ENCODE peak calls at places on chromosomes 1 and 21, in five cellular contexts. E, S, N, V and R are unnamed samples.

GRCh38 chr1:98221926-98222325 is 301.1 kb upstream of the DPYD start:
- DNase-seq in V (no peak), N (no peak), S (no peak), E (no peak), R (no peak)

GRCh38 chr1:7646981-7647901 is 123.9 kb upstream of the VAMP3 start:
- DNase-seq in E (peak), V (peak), N (no peak), S (peak), R (peak)

GRCh38 chr1:55362558-55362957 is 147.4 kb upstream of the USP24 start:
- DNase-seq in V (no peak), S (no peak), E (no peak), N (no peak), R (no peak)

GRCh38 chr1:12208764-12209494 is 20.9 kb upstream of the VPS13D start:
- DNase-seq in V (peak), S (peak), E (peak), N (peak), R (peak)

GRCh38 chr21:36640260-36641244 is 58.4 kb upstream of the SIM2 start:
- DNase-seq in V (no peak), S (no peak), E (peak), N (no peak), R (no peak)

GRCh38 chr1:30087465-30087864 is 635.9 kb downstream of the MATN1 start:
- DNase-seq in S (no peak), V (no peak), E (peak), N (no peak), R (no peak)

GRCh38 chr1:105793541-105794146 is 1262.8 kb upstream of the PRMT6 start:
- DNase-seq in E (peak), V (peak), S (no peak), N (no peak), R (no peak)

GRCh38 chr1:244163131-244163530 is 112.0 kb downstream of the ZBTB18 start:
- DNase-seq in V (no peak), N (no peak), S (no peak), E (no peak), R (no peak)

GRCh38 chr1:158037876-158038359 is 44.5 kb downstream of the KIRREL1 start:
- DNase-seq in E (no peak), V (no peak), N (no peak), S (no peak), R (no peak)

GRCh38 chr21:42534901-42535378 is 21.3 kb downstream of the SLC37A1 start:
- DNase-seq in V (no peak), S (peak), E (no peak), N (no peak), R (no peak)

GRCh38 chr1:205261946-205262668 is 34.4 kb downstream of the TMCC2 start:
- DNase-seq in V (no peak), N (no peak), E (no peak), S (no peak), R (no peak)

GRCh38 chr1:42070996-42071395 is 82.2 kb upstream of the GUCA2B start:
- DNase-seq in S (no peak), E (no peak), V (no peak), N (no peak), R (no peak)

GRCh38 chr1:20472860-20473711 is 12.9 kb downstream of the CAMK2N1 start:
- DNase-seq in S (peak), E (peak), V (peak), N (no peak), R (no peak)

GRCh38 chr1:20472121-20472520 is 13.9 kb downstream of the CAMK2N1 start:
- DNase-seq in E (no peak), N (no peak), S (no peak), V (no peak), R (no peak)

GRCh38 chr1:20475002-20475401 is 11.0 kb downstream of the CAMK2N1 start:
- DNase-seq in V (no peak), E (no peak), S (no peak), N (no peak), R (no peak)

GRCh38 chr1:20474333-20474975 is 11.6 kb downstream of the CAMK2N1 start:
- DNase-seq in V (no peak), S (no peak), E (no peak), N (no peak), R (no peak)

DNA sequence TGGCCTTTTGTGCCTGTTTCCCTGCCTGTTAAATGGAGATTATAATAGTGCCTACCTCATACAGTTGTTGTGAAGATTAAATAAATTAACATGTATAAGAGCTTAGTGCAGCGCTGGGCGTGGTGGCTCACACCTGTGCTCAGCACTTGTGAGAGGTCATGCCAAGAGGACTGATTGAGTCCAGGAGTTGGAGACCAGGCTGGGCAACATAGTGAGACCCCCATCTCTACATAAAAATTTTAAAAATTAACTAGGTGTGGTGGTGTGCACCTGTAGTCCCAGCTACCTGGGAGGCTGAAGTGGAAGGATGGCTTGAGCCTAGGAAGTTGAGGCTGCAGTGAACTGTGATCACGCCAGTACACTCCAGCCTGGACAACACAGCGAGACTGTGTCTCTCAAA is 12.1 kb downstream of the CAMK2N1 start:
- DNase-seq in V (no peak), E (no peak), N (no peak), S (no peak), R (no peak)
- H3K4me3 ChIP-seq in V (no peak), E (no peak), N (no peak), S (no peak), R (no peak)

DNA sequence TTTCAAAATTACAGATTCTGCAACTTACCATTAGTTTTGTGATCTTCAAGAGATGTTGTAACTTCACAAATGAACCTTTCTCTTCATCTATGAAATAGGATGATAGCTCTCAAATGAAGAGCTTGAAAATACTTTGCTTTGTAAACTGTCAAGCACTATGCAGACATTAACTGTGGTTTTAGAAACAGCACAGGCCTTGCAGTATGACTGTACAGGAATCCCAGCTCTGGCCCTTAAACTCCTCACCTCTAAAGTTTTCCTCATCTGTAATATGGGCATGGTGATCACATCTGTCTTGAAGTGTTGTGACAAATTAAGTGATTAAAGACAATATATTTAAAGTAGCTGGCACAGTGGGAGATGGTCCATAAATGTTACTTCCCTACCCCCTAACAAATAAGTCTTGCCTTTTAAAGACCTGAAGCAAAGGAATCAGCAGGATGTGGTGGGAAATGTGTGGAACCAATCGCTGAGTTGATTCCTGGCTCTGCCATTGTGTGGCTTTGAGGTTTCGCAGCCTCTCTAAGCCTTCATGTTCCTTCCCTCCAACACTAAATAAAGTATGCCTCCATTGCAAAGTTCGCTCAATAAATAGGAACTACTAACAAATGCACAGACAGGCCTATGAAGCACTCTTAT is 5.5 kb upstream of the PTP4A2 start:
- DNase-seq in N (no peak), S (no peak), V (no peak), E (peak), R (no peak)
- H3K4me3 ChIP-seq in N (peak), S (peak), V (no peak), E (peak), R (no peak)

DNA sequence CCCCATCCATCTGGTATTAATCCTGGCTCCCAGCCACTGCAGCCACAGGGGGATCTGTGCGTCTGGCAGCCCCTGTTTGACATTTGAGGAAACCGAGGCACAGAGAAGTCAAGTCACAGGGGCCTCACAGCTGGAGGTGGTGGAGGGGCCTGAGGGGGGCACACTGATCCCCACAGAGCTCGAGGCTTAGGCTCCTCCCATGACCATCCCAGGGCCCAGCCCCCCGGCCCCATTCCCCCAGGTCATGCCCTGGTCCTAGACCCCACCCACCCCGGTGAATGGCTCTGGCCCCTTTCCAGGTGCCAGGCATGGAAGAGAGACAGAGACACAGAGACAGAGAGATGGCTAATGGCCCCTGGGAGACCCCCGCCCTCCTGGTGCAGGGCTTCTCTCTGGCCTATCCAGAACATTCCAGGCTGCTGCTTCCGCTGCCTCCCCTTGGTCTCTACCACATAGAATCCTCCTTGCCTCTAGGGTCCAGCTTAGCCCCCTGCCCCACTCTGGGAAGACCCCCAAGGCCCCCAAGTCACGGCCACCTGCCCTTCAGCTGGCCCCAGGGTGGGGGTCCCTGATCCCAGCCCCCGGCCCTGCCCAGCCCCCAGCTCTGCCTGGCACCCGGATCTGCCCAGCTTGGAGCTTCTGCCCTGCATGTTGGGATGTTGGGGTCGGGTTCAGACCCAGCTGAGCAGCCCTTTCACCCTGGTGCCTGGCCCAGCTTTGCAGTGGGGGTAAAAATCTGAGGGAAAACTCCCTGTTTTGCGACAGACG is 29.2 kb upstream of the LRRC3 start:
- DNase-seq in N (no peak), S (peak), E (no peak), V (no peak), R (peak)
- H3K4me3 ChIP-seq in N (no peak), S (no peak), E (no peak), V (no peak), R (no peak)

GRCh38 chr1:1421147-1421906 is at the start of gene ANKRD65:
- DNase-seq in S (no peak), N (no peak), V (peak), E (no peak), R (peak)
- H3K4me3 ChIP-seq in S (no peak), N (no peak), V (no peak), E (no peak), R (peak)

GRCh38 chr1:38815903-38816627 is 43.5 kb downstream of the RRAGC start:
- DNase-seq in E (peak), N (no peak), S (no peak), V (no peak), R (no peak)
- H3K4me3 ChIP-seq in E (no peak), N (no peak), S (no peak), V (no peak), R (no peak)

DNA sequence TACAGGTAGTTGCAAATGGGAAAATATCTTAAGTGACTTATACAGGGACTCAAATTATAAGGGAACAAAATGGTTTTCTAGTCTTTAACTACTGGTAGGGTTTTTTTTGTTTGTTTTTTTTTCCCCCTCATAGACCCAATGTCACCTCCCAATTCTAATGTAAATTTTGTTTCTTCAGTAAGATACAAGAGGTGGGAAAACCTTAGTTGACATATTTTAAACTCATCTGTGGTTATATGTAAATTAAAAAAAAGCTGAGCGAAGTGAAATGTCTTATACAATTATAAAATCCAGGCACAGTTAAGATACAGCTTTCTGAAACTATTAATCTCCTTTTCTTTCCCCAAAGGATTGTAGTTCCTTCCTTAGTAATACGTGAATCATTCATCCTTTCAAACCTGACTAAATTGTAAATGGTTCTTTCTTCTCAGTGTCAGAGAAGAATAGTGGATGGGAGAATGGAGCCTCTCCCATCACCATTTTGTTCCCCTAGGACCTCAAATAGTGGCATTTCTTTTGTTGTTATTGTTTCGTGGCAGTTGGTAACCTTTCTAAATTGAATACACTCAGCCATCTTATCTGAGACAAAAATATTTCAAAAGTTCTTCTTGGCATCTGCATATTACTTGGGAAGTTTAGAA is 11.2 kb downstream of the TSEN15 start:
- DNase-seq in S (no peak), V (no peak), N (no peak), E (no peak), R (no peak)
- H3K4me3 ChIP-seq in S (no peak), V (no peak), N (no peak), E (no peak), R (no peak)

GRCh38 chr1:32239335-32239734 is 7.7 kb upstream of the FAM167B start:
- DNase-seq in V (peak), N (no peak), S (no peak), E (no peak), R (no peak)
- H3K4me3 ChIP-seq in V (no peak), N (no peak), S (no peak), E (no peak), R (no peak)

DNA sequence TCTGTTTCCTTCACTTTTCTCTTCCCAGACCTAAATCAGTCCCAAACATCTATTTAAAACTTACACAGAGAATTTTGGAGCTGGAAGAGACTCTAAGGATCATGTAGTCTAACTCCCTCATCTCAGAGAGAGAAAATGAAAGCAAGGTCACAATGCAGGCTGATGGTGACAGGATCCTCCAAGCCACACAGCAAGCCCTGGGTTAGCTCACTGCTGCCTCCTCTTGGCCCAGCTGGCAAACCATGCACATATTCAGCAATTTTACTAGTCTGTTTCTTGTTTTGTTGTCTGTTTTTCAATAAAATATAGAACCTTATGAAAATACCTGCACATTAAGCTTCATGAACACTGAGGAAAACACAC is 27.7 kb upstream of the LY9 start:
- DNase-seq in S (no peak), V (no peak), E (peak), N (no peak), R (peak)
- H3K4me3 ChIP-seq in S (peak), V (no peak), E (no peak), N (peak), R (peak)

GRCh38 chr1:169108897-169109560 is 2.5 kb downstream of the ATP1B1 start:
- DNase-seq in S (peak), E (peak), V (peak), N (no peak), R (no peak)
- H3K4me3 ChIP-seq in S (peak), E (no peak), V (no peak), N (peak), R (peak)